ENCODE peak calls at places on chromosomes 12 and 14, in four cellular contexts. M, Z, K and B are unnamed samples.

GRCh38 chr12:25694072-25694471 is 141.0 kb upstream of the LMNTD1 start:
- ATAC-seq in M (peak), Z (peak), K (no peak), B (peak)

GRCh38 chr14:67265131-67265530 is 23.9 kb downstream of the PALS1 start:
- ATAC-seq in M (no peak), Z (no peak), K (no peak), B (peak)

GRCh38 chr12:94101902-94102660 is 46.3 kb upstream of the PLXNC1 start:
- ATAC-seq in M (peak), Z (peak), K (peak), B (peak)

GRCh38 chr14:103688906-103689902 is 26.0 kb downstream of the XRCC3 start:
- ATAC-seq in M (peak), Z (peak), K (no peak), B (no peak)

GRCh38 chr14:81416981-81417380 is 16.9 kb upstream of the STON2 start:
- ATAC-seq in M (no peak), Z (no peak), K (no peak), B (no peak)

GRCh38 chr12:108332791-108333382 is 6.2 kb downstream of the CMKLR1 start:
- ATAC-seq in M (peak), Z (peak), K (peak), B (no peak)

GRCh38 chr14:35279369-35279768 is 12.8 kb upstream of the PSMA6 start:
- ATAC-seq in M (no peak), Z (peak), K (no peak), B (no peak)

GRCh38 chr12:5922500-5922899 is 22.6 kb downstream of the ANO2 start:
- ATAC-seq in M (no peak), Z (no peak), K (no peak), B (no peak)

GRCh38 chr14:50407089-50407813 is 10.6 kb upstream of the CDKL1 start:
- ATAC-seq in M (no peak), Z (no peak), K (no peak), B (no peak)

GRCh38 chr12:76764856-76765255 is 941 bp downstream of the ZDHHC17 start:
- ATAC-seq in M (no peak), Z (no peak), K (no peak), B (peak)

GRCh38 chr14:72178517-72178916 is 246.3 kb downstream of the RGS6 start:
- ATAC-seq in M (no peak), Z (no peak), K (no peak), B (no peak)

GRCh38 chr12:45644521-45644920 is 85.0 kb upstream of the ARID2 start:
- ATAC-seq in M (peak), Z (peak), K (no peak), B (no peak)